ENCODE peak calls at places on chromosomes 13 and 19, in six cellular contexts. P, B, D, T, N and O are unnamed samples.
A peak's percentile ranks its signal among the peaks of the same experiment; 100 is the strongest.

GRCh38 chr19:41064974-41065569 is 23.2 kb upstream of the CYP2A13 start:
- DNase-seq in T (peak; percentile 10), B (peak; percentile 61), N (peak; percentile 88), P (no peak), D (peak; percentile 17), O (peak; percentile 38)

GRCh38 chr19:54464624-54465266 is 1.2 kb upstream of the LENG9 start:
- DNase-seq in D (peak; percentile 94), T (peak; percentile 92), B (peak; percentile 69), P (peak; percentile 96), N (peak; percentile 98), O (peak; percentile 97)

GRCh38 chr13:107864543-107865460 is 350.5 kb downstream of the LIG4 start:
- DNase-seq in T (peak; percentile 29), B (no peak), D (peak; percentile 1), P (peak; percentile 84), N (peak; percentile 90), O (peak; percentile 90)

GRCh38 chr19:48540110-48540509 is 11.9 kb upstream of the SULT2B1 start:
- DNase-seq in D (no peak), T (no peak), N (no peak), P (no peak), B (no peak), O (no peak)

GRCh38 chr13:44759723-44760360 is 183.7 kb upstream of the TSC22D1 start:
- DNase-seq in B (no peak), T (no peak), N (no peak), P (peak; percentile 54), D (no peak), O (no peak)

GRCh38 chr13:105341256-105341655 is 1194.2 kb downstream of the EFNB2 start:
- DNase-seq in T (no peak), P (no peak), N (no peak), B (no peak), D (no peak), O (no peak)

GRCh38 chr19:6677924-6678689 is 8.1 kb upstream of the TNFSF14 start:
- DNase-seq in N (peak; percentile 84), T (peak; percentile 44), P (peak; percentile 35), D (no peak), B (no peak), O (peak; percentile 67)

GRCh38 chr13:101474419-101474957 is 22.0 kb downstream of the ITGBL1 start:
- DNase-seq in B (no peak), N (peak; percentile 79), D (no peak), P (peak; percentile 61), T (no peak), O (peak; percentile 80)

GRCh38 chr13:29920018-29920643 is 69.7 kb upstream of the UBL3 start:
- DNase-seq in B (no peak), D (no peak), P (no peak), T (no peak), N (no peak), O (no peak)

GRCh38 chr19:39422020-39422419 is 9.6 kb downstream of the PLEKHG2 start:
- DNase-seq in D (no peak), B (no peak), P (no peak), N (no peak), T (no peak), O (no peak)

GRCh38 chr19:10538204-10538603 is 5.5 kb upstream of the ATG4D start:
- DNase-seq in N (no peak), P (no peak), T (no peak), D (no peak), B (no peak), O (no peak)

GRCh38 chr13:40272776-40273139 is 393.7 kb downstream of the FOXO1 start:
- DNase-seq in P (no peak), B (no peak), N (no peak), T (no peak), D (no peak), O (no peak)

GRCh38 chr13:99124695-99125334 is 75.8 kb upstream of the UBAC2 start:
- DNase-seq in N (no peak), D (peak; percentile 33), T (no peak), P (no peak), B (peak; percentile 3), O (no peak)

GRCh38 chr13:64770743-64771142 is 2459.4 kb downstream of the PCDH9 start:
- DNase-seq in D (no peak), T (no peak), P (no peak), B (no peak), N (no peak), O (no peak)
- TF ChIP-seq EZH2phosphoT487 in D (no peak), T (no peak), P (no peak), B (no peak), N (no peak), O (no peak)

DNA sequence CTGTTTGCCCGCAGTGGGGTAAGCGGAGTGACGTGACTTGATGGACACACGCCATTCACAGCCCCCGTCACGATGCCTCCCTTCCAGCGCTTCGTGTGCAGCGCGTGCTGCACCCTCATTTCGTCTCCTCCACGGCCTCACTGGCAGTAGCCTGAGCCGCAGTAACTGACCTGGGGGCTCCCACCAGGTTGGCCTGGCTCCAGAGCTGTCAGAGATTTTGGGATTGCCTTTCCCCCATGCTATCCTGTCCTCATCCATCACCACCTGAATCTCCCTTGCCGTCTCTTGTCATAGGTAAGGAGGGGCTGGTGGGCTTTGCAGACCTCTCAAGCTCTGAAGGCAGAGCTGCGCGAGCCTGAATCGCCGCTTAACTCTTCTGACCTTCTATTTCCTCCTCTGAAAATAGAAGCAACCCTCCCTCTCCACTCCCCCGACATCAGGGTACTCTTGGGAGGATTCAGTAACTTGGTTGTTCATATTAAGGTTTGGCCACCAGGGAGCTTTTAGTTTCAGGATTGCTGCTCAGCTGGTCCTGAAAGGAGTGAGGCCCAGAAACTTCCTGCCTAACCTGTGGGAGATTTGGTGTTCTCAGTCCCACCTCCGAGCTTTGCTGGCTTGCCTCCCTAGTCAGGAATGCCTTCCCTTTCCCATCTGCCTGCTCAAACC is 27.9 kb downstream of the SIGLEC5 start:
- DNase-seq in T (no peak), N (peak; percentile 43), B (no peak), P (no peak), D (no peak), O (no peak)
- H3K4me2 ChIP-seq in T (no peak overlapping the region), N (no peak overlapping the region), B (no peak overlapping the region), P (no peak overlapping the region), D (peak overlapping the region; percentile 7), O (no peak overlapping the region)

GRCh38 chr19:13951799-13952153 is 533 bp upstream of the DCAF15 start:
- DNase-seq in T (no peak), P (peak; percentile 7), N (no peak), D (peak; percentile 17), B (no peak), O (no peak)
- H3K27ac ChIP-seq in T (peak overlapping the region; percentile 71), P (no peak overlapping the region), N (no peak overlapping the region), D (no peak overlapping the region), B (no peak overlapping the region), O (no peak overlapping the region)

GRCh38 chr13:62088155-62088554 is 672.5 kb upstream of the PCDH20 start:
- DNase-seq in T (no peak), D (no peak), N (no peak), B (no peak), P (no peak), O (no peak)
- TF ChIP-seq EZH2phosphoT487 in T (no peak), D (no peak), N (no peak), B (no peak), P (no peak), O (no peak)

DNA sequence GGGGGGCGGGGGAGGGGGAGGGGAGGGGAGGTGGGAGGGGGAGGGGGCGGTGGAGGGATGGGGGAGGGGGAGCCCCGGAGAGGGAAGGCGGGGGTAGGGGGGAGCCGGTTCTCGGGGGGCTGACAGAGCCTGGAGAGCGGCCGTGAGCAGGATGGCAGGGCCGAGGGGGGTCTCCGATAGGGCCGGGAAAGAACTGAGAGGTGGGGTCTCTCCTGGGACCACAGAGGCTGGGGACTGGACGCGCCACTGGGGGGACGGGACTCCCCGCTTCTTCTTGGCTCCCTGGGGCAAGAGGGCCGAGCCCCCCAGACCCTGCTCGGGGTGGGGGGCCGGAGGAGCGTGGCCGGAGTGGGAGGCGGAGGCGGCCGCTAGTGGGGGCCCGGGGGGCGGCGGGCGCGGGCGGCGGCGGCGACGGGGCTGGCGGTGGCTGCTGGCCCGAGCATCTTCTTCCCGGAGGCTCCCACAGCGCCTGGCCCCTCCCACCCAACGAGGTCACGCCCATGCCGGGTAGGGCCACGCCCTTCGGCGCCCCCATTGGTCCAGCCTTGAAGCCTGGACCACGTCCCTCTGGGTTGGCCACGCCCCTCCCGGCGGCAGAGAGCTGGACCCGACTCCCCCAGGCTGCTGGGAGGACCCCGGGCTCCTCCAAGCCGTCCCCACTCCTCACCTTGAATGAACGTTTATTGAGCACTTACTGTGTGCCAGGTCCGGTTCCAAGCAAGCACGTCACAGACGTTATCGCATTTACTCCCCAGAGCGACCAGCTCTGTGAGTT is at the start of gene NOVA2:
- DNase-seq in T (peak; percentile 100), N (peak; percentile 96), D (peak; percentile 57), P (peak; percentile 70), B (peak; percentile 69), O (peak; percentile 96)
- H3K4me2 ChIP-seq in T (peak within 1 kb of the TSS; percentile 79), N (peak within 1 kb of the TSS; percentile 83), D (peak within 1 kb of the TSS; percentile 44), P (peak within 1 kb of the TSS; percentile 80), B (peak within 1 kb of the TSS; percentile 72), O (peak within 1 kb of the TSS; percentile 95)

GRCh38 chr19:1882089-1882785 is 3.1 kb downstream of the ABHD17A start:
- DNase-seq in N (no peak), T (no peak), B (no peak), P (no peak), D (peak; percentile 79), O (peak; percentile 36)
- H3K27ac ChIP-seq in N (peak overlapping the region; percentile 55), T (no peak overlapping the region), B (no peak overlapping the region), P (no peak overlapping the region), D (peak overlapping the region; percentile 71), O (no peak overlapping the region)

GRCh38 chr19:4304509-4305252 is at the start of gene FSD1:
- DNase-seq in N (peak; percentile 88), P (peak; percentile 71), B (no peak), T (peak; percentile 99), D (peak; percentile 77), O (peak; percentile 92)
- TF ChIP-seq EZH2phosphoT487 in N (no peak), P (no peak), B (no peak), T (no peak), D (no peak), O (no peak)

GRCh38 chr19:3036119-3036794 is 7.2 kb upstream of the TLE2 start:
- DNase-seq in B (peak; percentile 82), T (peak; percentile 94), P (peak; percentile 97), N (peak; percentile 98), D (peak; percentile 89), O (peak; percentile 99)
- H3K4me2 ChIP-seq in B (peak overlapping the region; percentile 98), T (peak overlapping the region; percentile 99), P (peak overlapping the region; percentile 87), N (peak overlapping the region; percentile 85), D (peak overlapping the region; percentile 78), O (peak overlapping the region; percentile 68)

GRCh38 chr13:104318121-104318520 is 1251.9 kb upstream of the SLC10A2 start:
- DNase-seq in B (peak; percentile 4), T (peak; percentile 49), N (peak; percentile 15), P (peak; percentile 46), D (no peak), O (peak; percentile 18)

GRCh38 chr13:104314926-104315535 is 1248.8 kb upstream of the SLC10A2 start:
- DNase-seq in P (no peak), T (no peak), D (no peak), N (no peak), B (no peak), O (no peak)

GRCh38 chr13:104310861-104311260 is 1244.6 kb upstream of the SLC10A2 start:
- DNase-seq in T (no peak), B (no peak), D (no peak), P (no peak), N (no peak), O (no peak)

GRCh38 chr13:104314321-104314720 is 1248.1 kb upstream of the SLC10A2 start:
- DNase-seq in N (no peak), T (no peak), P (no peak), D (no peak), B (no peak), O (no peak)

GRCh38 chr13:104315606-104316005 is 1249.4 kb upstream of the SLC10A2 start:
- DNase-seq in B (peak; percentile 3), P (peak; percentile 34), N (no peak), D (no peak), T (no peak), O (no peak)
- H3K27ac ChIP-seq in B (no peak overlapping the region), P (peak overlapping the region; percentile 52), N (no peak overlapping the region), D (no peak overlapping the region), T (no peak overlapping the region), O (no peak overlapping the region)